ENCODE peak calls at places on chromosome 9, in seven cellular contexts. B, N, F, X, S, J and I are unnamed samples.
A peak's percentile ranks its signal among the peaks of the same experiment; 100 is the strongest.

GRCh38 chr9:84271004-84271886 is 69.3 kb downstream of the SLC28A3 start:
- DNase-seq in N (peak; percentile 72), X (no peak), F (peak; percentile 39), S (no peak), B (peak; percentile 37), J (peak; percentile 79), I (peak; percentile 55)

GRCh38 chr9:124132671-124133147 is 121.1 kb downstream of the LHX2 start:
- DNase-seq in S (no peak), X (no peak), F (no peak), J (no peak), B (no peak), N (no peak), I (no peak)

GRCh38 chr9:111842313-111842712 is 47.6 kb upstream of the SHOC1 start:
- DNase-seq in X (no peak), N (no peak), B (no peak), J (no peak), F (no peak), S (no peak), I (no peak)

GRCh38 chr9:79975471-79976316 is 403.9 kb downstream of the TLE4 start:
- DNase-seq in J (no peak), N (no peak), X (no peak), F (no peak), S (peak; percentile 28), B (peak; percentile 27), I (no peak)

GRCh38 chr9:2132484-2133082 is 117.4 kb downstream of the SMARCA2 start:
- DNase-seq in N (peak; percentile 17), F (peak; percentile 48), X (peak; percentile 40), J (peak; percentile 23), B (no peak), S (no peak), I (no peak)

GRCh38 chr9:84079994-84080393 is 99.4 kb downstream of the RMI1 start:
- DNase-seq in X (no peak), B (no peak), N (no peak), S (no peak), J (no peak), F (no peak), I (no peak)

GRCh38 chr9:70672136-70672535 is 257.7 kb upstream of the KLF9 start:
- DNase-seq in F (no peak), X (no peak), J (no peak), N (no peak), S (no peak), B (no peak), I (no peak)

GRCh38 chr9:26687421-26687820 is 205.2 kb downstream of the CAAP1 start:
- DNase-seq in N (no peak), B (no peak), S (no peak), X (peak; percentile 37), J (no peak), F (peak; percentile 37), I (no peak)

GRCh38 chr9:8724284-8725018 is 924.9 kb upstream of the DMAC1 start:
- DNase-seq in J (no peak), S (no peak), N (no peak), X (no peak), F (no peak), B (no peak), I (no peak)

GRCh38 chr9:138024131-138024530 is 146.5 kb downstream of the CACNA1B start:
- DNase-seq in N (no peak), S (no peak), X (no peak), B (no peak), F (no peak), J (no peak), I (peak; percentile 34)

GRCh38 chr9:114433720-114434255 is 46.0 kb upstream of the AKNA start:
- DNase-seq in F (no peak), N (no peak), S (no peak), B (no peak), X (no peak), J (no peak), I (no peak)

GRCh38 chr9:94086468-94086867 is 2.2 kb downstream of the PTPDC1 start:
- DNase-seq in X (peak; percentile 87), J (no peak), F (no peak), S (no peak), N (no peak), B (no peak), I (no peak)

GRCh38 chr9:32635362-32635761 is at the start of gene TAF1L:
- DNase-seq in B (no peak), X (no peak), S (no peak), N (no peak), F (no peak), J (no peak), I (no peak)

GRCh38 chr9:131529597-131530545 is 1.2 kb downstream of the UCK1 start:
- DNase-seq in N (no peak), X (no peak), S (no peak), F (no peak), B (no peak), J (no peak), I (no peak)

GRCh38 chr9:81771606-81772005 is 82.3 kb upstream of the TLE1 start:
- DNase-seq in F (no peak), B (no peak), X (peak; percentile 24), N (no peak), J (no peak), S (no peak), I (no peak)

GRCh38 chr9:22354699-22355384 is 91.8 kb upstream of the DMRTA1 start:
- DNase-seq in F (no peak), B (no peak), S (no peak), X (no peak), N (no peak), J (no peak), I (no peak)

DNA sequence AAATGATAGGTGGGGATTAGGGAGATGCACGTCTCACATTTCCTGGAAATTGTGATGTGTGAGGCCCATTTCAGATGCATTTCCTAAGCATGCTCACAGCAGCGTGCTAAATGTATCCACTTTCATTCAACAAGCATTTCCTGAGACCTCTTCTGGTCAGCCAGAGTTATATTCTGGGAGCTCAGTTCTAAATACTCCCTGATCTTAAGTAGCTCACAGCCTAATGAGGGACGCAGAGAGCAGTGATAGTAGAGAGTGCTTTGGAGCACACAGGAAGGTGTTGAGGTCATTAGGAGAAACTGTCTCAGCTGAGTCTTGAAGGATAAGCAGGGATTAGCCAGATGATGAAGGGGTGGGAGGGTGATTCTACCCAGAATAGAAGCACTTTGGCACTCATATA is 46.2 kb upstream of the FSD1L start:
- DNase-seq in J (no peak), N (no peak), F (peak; percentile 62), X (no peak), B (no peak), S (no peak), I (no peak)
- TF ChIP-seq CTCF in J (peak; percentile 34), N (no peak), F (peak; percentile 31), X (no peak), B (no peak), S (no peak), I (no peak)

GRCh38 chr9:134455951-134456739 is 129.9 kb downstream of the RXRA start:
- DNase-seq in S (peak; percentile 82), J (peak; percentile 91), B (no peak), X (peak; percentile 85), N (peak; percentile 65), F (no peak), I (peak; percentile 90)
- TF ChIP-seq CTCF in S (no peak), J (no peak), B (no peak), X (no peak), N (no peak), F (peak; percentile 17), I (no peak)

GRCh38 chr9:130343445-130343918 is 77.9 kb downstream of the HMCN2 start:
- DNase-seq in F (peak; percentile 45), B (peak; percentile 72), J (no peak), S (peak; percentile 52), N (no peak), X (peak; percentile 17), I (no peak)
- TF ChIP-seq CTCF in F (peak; percentile 72), B (peak; percentile 80), J (peak; percentile 91), S (peak; percentile 47), N (peak; percentile 63), X (peak; percentile 82), I (peak; percentile 70)

DNA sequence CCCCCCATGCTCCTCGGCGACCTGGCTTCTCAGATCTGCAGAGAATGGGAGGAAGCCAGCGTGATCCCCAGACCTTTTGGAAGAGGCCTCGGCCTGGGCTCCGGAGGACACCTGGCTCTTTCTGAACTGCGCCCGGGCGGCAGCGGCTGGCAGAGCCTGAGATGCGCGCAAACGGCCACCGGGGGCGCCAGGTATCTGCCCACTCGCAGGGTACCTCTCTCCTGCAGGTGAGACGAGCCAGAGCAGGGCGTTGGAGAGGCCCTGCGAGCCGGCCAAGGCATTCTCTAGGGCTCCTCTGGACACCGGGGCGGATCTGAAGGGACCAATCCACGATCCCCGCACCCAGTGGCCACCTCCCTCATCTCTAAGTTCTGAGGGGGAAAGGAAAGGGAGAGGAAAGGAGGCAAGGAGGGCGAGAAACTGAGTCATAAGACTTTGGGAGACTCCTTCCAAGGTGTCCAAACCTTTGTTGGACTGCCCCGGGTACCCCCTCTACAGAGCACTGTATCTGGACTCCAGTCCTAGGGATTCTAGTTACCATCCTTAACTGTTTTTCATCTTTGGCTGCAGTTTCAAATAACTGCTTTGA is 55.0 kb upstream of the SLC46A2 start:
- DNase-seq in N (no peak), J (no peak), S (peak; percentile 30), B (no peak), X (no peak), F (no peak), I (no peak)
- TF ChIP-seq CTCF in N (no peak), J (no peak), S (no peak), B (peak; percentile 40), X (no peak), F (no peak), I (no peak)

DNA sequence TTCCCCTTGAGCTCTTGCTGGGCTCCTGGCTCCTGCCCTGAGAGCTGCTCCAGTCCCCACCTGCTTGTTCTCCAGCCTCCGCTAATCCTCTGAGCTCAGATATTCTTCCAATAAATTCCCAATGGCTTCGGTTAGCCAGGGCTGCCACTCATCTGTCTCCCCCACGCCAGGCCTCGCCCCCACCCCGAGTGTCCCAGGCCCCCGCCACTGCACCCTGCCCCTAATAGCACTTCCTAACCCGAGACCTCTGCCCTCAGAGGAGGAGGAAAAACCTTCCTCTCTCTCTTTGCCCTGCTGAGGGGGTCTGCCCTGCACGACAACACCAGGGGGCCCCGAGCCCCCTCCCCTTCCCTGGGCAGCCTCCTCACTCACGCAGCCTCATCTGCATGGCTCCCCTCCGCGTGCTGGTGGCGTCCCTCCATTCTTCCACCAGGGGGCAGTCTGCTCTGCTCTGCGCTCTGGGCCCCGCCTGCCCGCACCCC is 5.4 kb upstream of the LCN15 start:
- DNase-seq in F (peak; percentile 78), B (peak; percentile 69), X (peak; percentile 13), S (peak; percentile 76), J (no peak), N (peak; percentile 76), I (no peak)
- TF ChIP-seq CTCF in F (peak; percentile 58), B (peak; percentile 58), X (peak; percentile 37), S (peak; percentile 50), J (peak; percentile 44), N (peak; percentile 74), I (peak; percentile 45)